ENCODE peak calls at places on chromosomes 6 and 20, in ten cellular contexts. W, P, I, C, L, H, Y, S, J and A are unnamed samples.

GRCh38 chr6:17278289-17279061 is 2.7 kb upstream of the RBM24 start:
- DNase-seq in C (no peak), J (no peak), I (peak), H (no peak), S (no peak), L (no peak), W (no peak), Y (no peak), P (no peak), A (no peak)

GRCh38 chr6:40326689-40327404 is 260.3 kb downstream of the LRFN2 start:
- DNase-seq in W (no peak), S (no peak), J (no peak), P (no peak), Y (no peak), I (no peak), H (peak), L (no peak), C (no peak), A (no peak)

GRCh38 chr6:167680605-167681149 is 146.0 kb upstream of the AFDN start:
- DNase-seq in W (no peak), H (no peak), S (no peak), L (no peak), Y (no peak), C (no peak), I (no peak), P (no peak), J (no peak), A (no peak)

GRCh38 chr6:124670801-124671200 is 291.4 kb upstream of the RNF217 start:
- DNase-seq in I (no peak), W (no peak), J (no peak), C (no peak), S (no peak), Y (no peak), L (no peak), H (peak), P (no peak), A (no peak)

GRCh38 chr6:87747646-87748045 is 45.6 kb upstream of the AKIRIN2 start:
- DNase-seq in S (no peak), C (no peak), Y (no peak), J (no peak), W (no peak), L (peak), H (no peak), I (no peak), P (no peak), A (no peak)

GRCh38 chr6:34115396-34116314 is 30.2 kb downstream of the GRM4 start:
- DNase-seq in P (no peak), J (peak), Y (no peak), C (no peak), W (no peak), I (no peak), L (peak), S (no peak), H (peak), A (no peak)

GRCh38 chr20:33803921-33804337 is 7.2 kb upstream of the CHMP4B start:
- DNase-seq in J (no peak), C (peak), H (no peak), Y (no peak), P (no peak), I (peak), S (no peak), W (no peak), L (no peak), A (no peak)

GRCh38 chr6:167435209-167435728 is 110.4 kb downstream of the TTLL2 start:
- DNase-seq in W (no peak), I (no peak), P (no peak), L (no peak), J (no peak), C (no peak), H (no peak), Y (no peak), S (no peak), A (no peak)

GRCh38 chr20:40191573-40191972 is 497.5 kb downstream of the MAFB start:
- DNase-seq in W (no peak), H (no peak), J (no peak), I (peak), C (no peak), S (no peak), Y (no peak), L (no peak), P (no peak), A (peak)

GRCh38 chr20:12358006-12358654 is 440.4 kb downstream of the BTBD3 start:
- DNase-seq in S (no peak), Y (no peak), P (no peak), L (peak), W (no peak), H (no peak), J (no peak), I (no peak), C (no peak), A (no peak)

GRCh38 chr20:24531202-24531601 is 61.8 kb downstream of the SYNDIG1 start:
- DNase-seq in Y (no peak), S (no peak), C (no peak), P (no peak), W (no peak), H (no peak), L (no peak), J (no peak), I (no peak), A (no peak)

GRCh38 chr6:151036869-151037680 is 171.6 kb downstream of the MTHFD1L start:
- DNase-seq in C (no peak), J (no peak), I (no peak), S (no peak), Y (no peak), P (no peak), H (no peak), L (no peak), W (no peak), A (peak)

GRCh38 chr20:63056236-63057132 is 49.7 kb upstream of the BHLHE23 start:
- DNase-seq in Y (no peak), I (peak), W (no peak), J (peak), P (peak), S (no peak), L (peak), H (peak), C (no peak), A (peak)

GRCh38 chr6:79544299-79544927 is 7.2 kb upstream of the LCA5 start:
- DNase-seq in C (no peak), L (no peak), Y (no peak), W (no peak), P (no peak), S (no peak), H (peak), J (no peak), I (peak), A (no peak)

GRCh38 chr6:52620906-52621190 is 44.0 kb upstream of the TRAM2 start:
- DNase-seq in Y (no peak), C (no peak), W (no peak), I (no peak), J (no peak), S (no peak), P (no peak), H (no peak), L (no peak), A (no peak)

GRCh38 chr6:67629268-67629667 is 1005.8 kb upstream of the ADGRB3 start:
- DNase-seq in H (no peak), S (no peak), C (no peak), I (peak), P (no peak), J (no peak), L (no peak), W (no peak), Y (no peak), A (no peak)

GRCh38 chr20:59074456-59074855 is 31.9 kb upstream of the PRELID3B start:
- DNase-seq in C (no peak), I (no peak), L (no peak), Y (no peak), W (no peak), J (no peak), S (no peak), P (no peak), H (no peak), A (no peak)

GRCh38 chr6:116278853-116279231 is 888 bp downstream of the TSPYL1 start:
- DNase-seq in J (peak), H (no peak), I (no peak), Y (no peak), S (no peak), P (no peak), L (no peak), W (no peak), C (no peak), A (peak)

GRCh38 chr6:14108571-14109410 is 8.8 kb upstream of the CD83 start:
- DNase-seq in S (peak), P (peak), Y (no peak), H (peak), C (no peak), I (no peak), W (no peak), L (peak), J (peak), A (no peak)

GRCh38 chr6:24640166-24640565 is 5.8 kb downstream of the KIAA0319 start:
- DNase-seq in J (no peak), L (no peak), I (no peak), S (no peak), C (no peak), Y (no peak), H (no peak), P (no peak), W (no peak), A (no peak)

GRCh38 chr20:32535316-32535952 is 49.7 kb downstream of the NOL4L start:
- DNase-seq in L (no peak), H (peak), J (peak), W (no peak), Y (no peak), S (no peak), C (no peak), P (no peak), I (no peak), A (no peak)

GRCh38 chr6:64520050-64520449 is 884.4 kb downstream of the PHF3 start:
- DNase-seq in H (no peak), Y (peak), C (peak), S (no peak), J (no peak), W (no peak), I (peak), P (no peak), L (peak), A (no peak)